ENCODE peak calls at places on chromosomes 5 and 9, in ten cellular contexts. I is A673, S is pancreas, P is HCT116, K is heart left ventricle, U is tibial artery, J is fibroblast of lung, Z is breast epithelium, X is mammary epithelial cell, H is esophagus squamous epithelium. Q is an unnamed sample.

GRCh38 chr5:159947708-159948358 is 31.6 kb downstream of the ADRA1B start:
- DNase-seq in I (no peak), S (no peak), P (no peak), K (no peak), U (no peak), J (peak), Z (no peak), X (no peak), H (no peak), Q (no peak)

GRCh38 chr5:111229126-111229525 is 4.9 kb downstream of the CAMK4 start:
- DNase-seq in I (no peak), S (no peak), P (no peak), K (no peak), U (no peak), J (no peak), Z (no peak), X (no peak), H (no peak), Q (no peak)

GRCh38 chr9:21994996-21995651 is 533 bp downstream of the CDKN2B-AS1 start:
- DNase-seq in I (no peak), S (peak), P (peak), K (peak), U (peak), J (peak), Z (no peak), X (peak), H (peak), Q (no peak)

GRCh38 chr9:86818636-86819035 is 128.7 kb downstream of the GAS1 start:
- DNase-seq in I (no peak), S (no peak), P (no peak), K (no peak), U (no peak), J (no peak), Z (no peak), X (no peak), H (no peak), Q (no peak)

GRCh38 chr9:132041825-132042224 is 37.8 kb downstream of the MED27 start:
- DNase-seq in I (no peak), S (no peak), P (no peak), K (no peak), U (no peak), J (no peak), Z (no peak), X (no peak), H (no peak), Q (no peak)

GRCh38 chr9:15244001-15244441 is 63.0 kb downstream of the TTC39B start:
- DNase-seq in I (no peak), S (no peak), P (no peak), K (no peak), U (no peak), J (peak), Z (no peak), X (no peak), H (no peak), Q (no peak)

GRCh38 chr5:91189480-91190332 is 193.4 kb downstream of the ARRDC3 start:
- DNase-seq in I (no peak), S (no peak), P (peak), K (peak), U (peak), J (peak), Z (no peak), X (peak), H (no peak), Q (no peak)

GRCh38 chr5:63145167-63145566 is 566.5 kb downstream of the LRRC70 start:
- DNase-seq in I (no peak), S (no peak), P (no peak), K (no peak), U (peak), J (no peak), Z (no peak), X (no peak), H (no peak), Q (no peak)

GRCh38 chr5:140109818-140110733 is 3.8 kb upstream of the PURA start:
- DNase-seq in I (no peak), S (no peak), P (no peak), K (no peak), U (no peak), J (peak), Z (no peak), X (no peak), H (no peak), Q (no peak)

GRCh38 chr9:97512966-97513560 is 11.6 kb downstream of the TMOD1 start:
- DNase-seq in I (no peak), S (no peak), P (no peak), K (no peak), U (no peak), J (no peak), Z (no peak), X (no peak), H (no peak), Q (peak)

GRCh38 chr5:132465095-132465707 is 25.4 kb downstream of the IRF1 start:
- DNase-seq in I (no peak), S (peak), P (no peak), K (no peak), U (peak), J (no peak), Z (no peak), X (no peak), H (no peak), Q (no peak)

GRCh38 chr9:18137815-18138214 is 336.1 kb upstream of the ADAMTSL1 start:
- DNase-seq in I (no peak), S (no peak), P (no peak), K (no peak), U (no peak), J (no peak), Z (no peak), X (no peak), H (no peak), Q (no peak)

GRCh38 chr9:122807271-122807900 is 7.5 kb downstream of the OR1K1 start:
- DNase-seq in I (no peak), S (no peak), P (no peak), K (no peak), U (no peak), J (no peak), Z (no peak), X (no peak), H (no peak), Q (no peak)

GRCh38 chr9:101677864-101678263 is 60.6 kb downstream of the GRIN3A start:
- DNase-seq in I (no peak), S (no peak), P (no peak), K (no peak), U (no peak), J (no peak), Z (no peak), X (no peak), H (no peak), Q (no peak)

GRCh38 chr5:175517824-175518450 is 39.6 kb downstream of the SFXN1 start:
- DNase-seq in I (no peak), S (no peak), P (peak), K (no peak), U (no peak), J (peak), Z (no peak), X (peak), H (no peak), Q (no peak)

GRCh38 chr9:72315510-72316287 is 49.3 kb downstream of the ZFAND5 start:
- DNase-seq in I (peak), S (no peak), P (no peak), K (no peak), U (peak), J (peak), Z (no peak), X (peak), H (no peak), Q (peak)

GRCh38 chr9:131801811-131802210 is 61.9 kb upstream of the RAPGEF1 start:
- DNase-seq in I (no peak), S (no peak), P (no peak), K (no peak), U (no peak), J (no peak), Z (no peak), X (no peak), H (no peak), Q (no peak)

GRCh38 chr9:77402286-77402685 is 225.0 kb downstream of the VPS13A start:
- DNase-seq in I (no peak), S (no peak), P (no peak), K (no peak), U (no peak), J (peak), Z (no peak), X (no peak), H (no peak), Q (no peak)

GRCh38 chr5:87899109-87900100 is 369.2 kb downstream of the TMEM161B start:
- DNase-seq in I (peak), S (no peak), P (no peak), K (peak), U (peak), J (no peak), Z (no peak), X (no peak), H (no peak), Q (no peak)

GRCh38 chr5:97778451-97778850 is 595.4 kb upstream of the RIOK2 start:
- DNase-seq in I (no peak), S (no peak), P (no peak), K (no peak), U (no peak), J (peak), Z (no peak), X (no peak), H (no peak), Q (no peak)

GRCh38 chr5:103260951-103261350 is 2.4 kb downstream of the MACIR start:
- DNase-seq in I (no peak), S (no peak), P (no peak), K (no peak), U (no peak), J (no peak), Z (no peak), X (no peak), H (no peak), Q (no peak)
- H3K4me3 ChIP-seq in I (peak), S (no peak), P (no peak), K (no peak), U (no peak), J (no peak), Z (no peak), X (no peak), H (no peak), Q (no peak)

GRCh38 chr9:124134526-124134925 is 123.0 kb downstream of the LHX2 start:
- DNase-seq in I (no peak), S (no peak), P (no peak), K (no peak), U (no peak), J (no peak), Z (no peak), X (no peak), H (no peak), Q (no peak)

GRCh38 chr9:124135813-124136365 is 121.9 kb upstream of the NEK6 start:
- DNase-seq in I (no peak), S (no peak), P (no peak), K (no peak), U (no peak), J (no peak), Z (no peak), X (no peak), H (no peak), Q (no peak)

GRCh38 chr9:124130277-124131075 is 118.9 kb downstream of the LHX2 start:
- DNase-seq in I (no peak), S (no peak), P (no peak), K (no peak), U (peak), J (no peak), Z (no peak), X (no peak), H (no peak), Q (no peak)

GRCh38 chr9:124132671-124133147 is 121.1 kb downstream of the LHX2 start:
- DNase-seq in I (no peak), S (peak), P (no peak), K (no peak), U (no peak), J (no peak), Z (no peak), X (no peak), H (no peak), Q (no peak)

DNA sequence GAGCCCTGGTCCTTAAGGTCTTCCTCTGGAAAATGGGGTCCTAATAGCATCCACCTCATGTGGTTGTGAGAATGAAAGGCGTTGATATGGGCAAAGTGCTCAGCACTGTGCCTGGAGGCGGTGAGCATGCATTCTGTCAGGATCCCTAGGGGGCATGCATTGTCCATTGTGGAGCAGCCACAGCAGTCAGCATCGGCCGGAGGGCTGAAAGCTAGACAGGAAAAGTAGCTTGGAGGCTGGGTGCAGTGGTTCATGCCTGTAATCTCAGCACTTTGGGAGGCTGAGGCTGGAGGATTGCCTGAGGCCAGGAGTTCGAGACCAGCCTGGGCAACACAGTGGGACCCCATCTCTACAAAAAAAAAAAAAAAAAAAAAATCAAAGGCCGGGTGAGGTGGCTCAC is 122.2 kb downstream of the LHX2 start:
- DNase-seq in I (no peak), S (peak), P (no peak), K (peak), U (peak), J (peak), Z (no peak), X (no peak), H (no peak), Q (no peak)
- TF ChIP-seq CTCF in I (no peak), S (peak), P (peak), K (peak), U (no peak), J (no peak), Z (no peak), X (no peak), H (no peak), Q (no peak)

DNA sequence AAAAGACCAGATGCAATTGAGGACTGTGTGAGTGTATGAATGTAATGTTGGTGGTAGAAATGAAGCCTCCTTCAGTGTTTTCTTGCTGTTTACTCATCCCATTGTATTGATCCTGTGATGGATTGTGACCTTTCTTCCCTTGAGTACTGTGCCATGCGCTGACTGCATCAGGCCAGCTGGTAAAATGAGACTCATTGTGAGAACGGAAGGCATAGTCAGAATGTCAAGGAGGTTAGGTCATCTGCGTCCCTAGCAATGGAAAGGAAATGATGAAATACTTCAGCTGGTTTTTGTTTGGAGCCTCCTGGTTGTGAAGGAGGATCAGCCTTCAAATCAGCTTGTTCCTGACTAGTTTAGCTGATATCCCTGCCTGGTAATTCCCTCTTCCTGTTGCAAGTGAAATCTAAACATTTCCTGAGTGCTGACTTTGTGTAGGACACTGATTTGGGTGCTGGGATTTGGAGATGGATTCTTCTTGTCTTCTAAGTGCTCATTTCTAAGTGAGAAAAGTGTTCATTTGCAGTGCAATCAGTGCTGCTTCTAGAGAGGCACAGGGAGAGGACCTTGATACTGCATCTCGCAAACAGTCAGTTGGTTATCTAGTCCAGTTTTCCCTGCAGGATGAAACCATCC is 35.5 kb downstream of the TNFSF8 start:
- DNase-seq in I (peak), S (no peak), P (no peak), K (no peak), U (no peak), J (peak), Z (no peak), X (peak), H (no peak), Q (no peak)
- H3K27ac ChIP-seq in I (peak), S (no peak), P (no peak), K (peak), U (no peak), J (peak), Z (no peak), X (peak), H (no peak), Q (peak)

GRCh38 chr9:108956627-108957026 is 22.4 kb downstream of the ABITRAM start:
- DNase-seq in I (no peak), S (no peak), P (no peak), K (no peak), U (no peak), J (no peak), Z (no peak), X (no peak), H (no peak), Q (no peak)
- H3K4me3 ChIP-seq in I (no peak), S (no peak), P (no peak), K (no peak), U (no peak), J (no peak), Z (no peak), X (no peak), H (no peak), Q (no peak)

Q was measured in vagina.